ENCODE peak calls at places on chromosomes 11 and 22, in six cellular contexts. I is left cardiac atrium; Z is stimulated activated CD4-positive, alpha-beta T cell treated with anti-CD3 and anti-CD28 coated beads, Interleukin-12 subunit alpha, Interleukin-12 subunit beta, amount 100 ng/mL, for 4 hours; V is H54; B is bronchial epithelial cell; C is nephron progenitor cell. W is an unnamed sample.

GRCh38 chr22:45565171-45565570 is 62.5 kb downstream of the FBLN1 start:
- DNase-seq in I (no peak), Z (no peak), V (no peak), B (no peak), C (no peak), W (no peak)

GRCh38 chr22:37454857-37455686 is 27.8 kb upstream of the ELFN2 start:
- DNase-seq in I (no peak), Z (no peak), V (peak; percentile 48), B (peak; percentile 86), C (peak; percentile 33), W (no peak)

GRCh38 chr11:34624069-34624468 is 3.2 kb downstream of the EHF start:
- DNase-seq in I (no peak), Z (no peak), V (no peak), B (peak; percentile 78), C (no peak), W (no peak)

GRCh38 chr11:73194034-73194507 is 24.0 kb upstream of the P2RY2 start:
- DNase-seq in I (no peak), Z (no peak), V (no peak), B (peak; percentile 40), C (no peak), W (no peak)

GRCh38 chr11:96014234-96014633 is 90.3 kb upstream of the MTMR2 start:
- DNase-seq in I (no peak), Z (no peak), V (peak; percentile 19), B (peak; percentile 59), C (no peak), W (no peak)

GRCh38 chr22:19173047-19174035 is 5.2 kb downstream of the SLC25A1 start:
- DNase-seq in I (no peak), Z (no peak), V (no peak), B (no peak), C (no peak), W (no peak)

GRCh38 chr22:50117168-50117762 is 27.5 kb downstream of the MOV10L1 start:
- DNase-seq in I (no peak), Z (no peak), V (no peak), B (no peak), C (no peak), W (no peak)

GRCh38 chr11:32430586-32431357 is 4.6 kb downstream of the WT1 start:
- DNase-seq in I (no peak), Z (no peak), V (no peak), B (no peak), C (peak; percentile 71), W (no peak)

GRCh38 chr11:27116684-27117083 is 76.1 kb downstream of the BBOX1 start:
- DNase-seq in I (no peak), Z (no peak), V (no peak), B (no peak), C (no peak), W (no peak)

GRCh38 chr11:112880454-112880853 is 80.8 kb upstream of the NCAM1 start:
- DNase-seq in I (no peak), Z (no peak), V (no peak), B (no peak), C (no peak), W (no peak)

GRCh38 chr11:45590743-45591142 is 74.7 kb downstream of the CHST1 start:
- DNase-seq in I (peak; percentile 78), Z (no peak), V (no peak), B (no peak), C (no peak), W (no peak)

GRCh38 chr11:132064987-132065620 is 694.7 kb downstream of the NTM start:
- DNase-seq in I (no peak), Z (no peak), V (no peak), B (peak; percentile 95), C (no peak), W (no peak)

GRCh38 chr22:27381552-27381951 is 420.0 kb downstream of the MN1 start:
- DNase-seq in I (no peak), Z (no peak), V (no peak), B (no peak), C (peak; percentile 33), W (peak; percentile 57)